ENCODE peak calls at places on chromosome 1, in four cellular contexts. One of them, this sample, is unnamed.

GRCh38 chr1:230109871-230110667 is 43.0 kb downstream of the GALNT2 start:
- DNase-seq in WTC11: no peak
- DNase-seq in HepG2: peak; percentile 32
- DNase-seq in HEK293T: no peak
- DNase-seq in this sample: no peak

GRCh38 chr1:78142731-78143130 is 97.0 kb downstream of the GIPC2 start:
- DNase-seq in HEK293T: no peak
- DNase-seq in HepG2: no peak
- DNase-seq in WTC11: no peak
- DNase-seq in this sample: no peak

GRCh38 chr1:223423641-223424233 is 30.5 kb downstream of the CCDC185 start:
- DNase-seq in HepG2: no peak
- DNase-seq in WTC11: no peak
- DNase-seq in HEK293T: no peak
- DNase-seq in this sample: no peak

GRCh38 chr1:146020058-146020738 is 1.3 kb downstream of the HJV start:
- DNase-seq in WTC11: no peak
- DNase-seq in HEK293T: no peak
- DNase-seq in HepG2: peak; percentile 73
- DNase-seq in this sample: no peak

GRCh38 chr1:186829679-186830587 is 1.2 kb downstream of the PLA2G4A start:
- DNase-seq in WTC11: no peak
- DNase-seq in HepG2: no peak
- DNase-seq in HEK293T: no peak
- DNase-seq in this sample: no peak

GRCh38 chr1:165364432-165365133 is 8.1 kb upstream of the LMX1A start:
- DNase-seq in HepG2: no peak
- DNase-seq in HEK293T: no peak
- DNase-seq in WTC11: no peak
- DNase-seq in this sample: no peak

GRCh38 chr1:213898684-213899083 is 89.1 kb upstream of the PROX1 start:
- DNase-seq in HEK293T: no peak
- DNase-seq in WTC11: no peak
- DNase-seq in HepG2: no peak
- DNase-seq in this sample: no peak

GRCh38 chr1:114320586-114320985 is 166.9 kb upstream of the SYT6 start:
- DNase-seq in HepG2: no peak
- DNase-seq in WTC11: no peak
- DNase-seq in HEK293T: no peak
- DNase-seq in this sample: no peak

GRCh38 chr1:156126701-156127534 is 12.4 kb downstream of the LMNA start:
- DNase-seq in WTC11: no peak
- DNase-seq in HEK293T: no peak
- DNase-seq in HepG2: no peak
- DNase-seq in this sample: peak; percentile 57

GRCh38 chr1:24301395-24302175 is 17.6 kb upstream of the GRHL3 start:
- DNase-seq in HepG2: no peak
- DNase-seq in WTC11: no peak
- DNase-seq in HEK293T: no peak
- DNase-seq in this sample: no peak

GRCh38 chr1:201346987-201347386 is 30.5 kb downstream of the TNNT2 start:
- DNase-seq in HepG2: no peak
- DNase-seq in HEK293T: no peak
- DNase-seq in WTC11: no peak
- DNase-seq in this sample: no peak

GRCh38 chr1:153567621-153568366 is 2.1 kb upstream of the S100A2 start:
- DNase-seq in HEK293T: no peak
- DNase-seq in HepG2: peak; percentile 50
- DNase-seq in WTC11: no peak
- DNase-seq in this sample: no peak

GRCh38 chr1:39488801-39489566 is 2.5 kb upstream of the BMP8A start:
- DNase-seq in HEK293T: no peak
- DNase-seq in WTC11: no peak
- DNase-seq in HepG2: no peak
- DNase-seq in this sample: no peak

GRCh38 chr1:184191181-184191601 is 139.7 kb downstream of the TSEN15 start:
- DNase-seq in HepG2: no peak
- DNase-seq in HEK293T: no peak
- DNase-seq in WTC11: no peak
- DNase-seq in this sample: no peak

DNA sequence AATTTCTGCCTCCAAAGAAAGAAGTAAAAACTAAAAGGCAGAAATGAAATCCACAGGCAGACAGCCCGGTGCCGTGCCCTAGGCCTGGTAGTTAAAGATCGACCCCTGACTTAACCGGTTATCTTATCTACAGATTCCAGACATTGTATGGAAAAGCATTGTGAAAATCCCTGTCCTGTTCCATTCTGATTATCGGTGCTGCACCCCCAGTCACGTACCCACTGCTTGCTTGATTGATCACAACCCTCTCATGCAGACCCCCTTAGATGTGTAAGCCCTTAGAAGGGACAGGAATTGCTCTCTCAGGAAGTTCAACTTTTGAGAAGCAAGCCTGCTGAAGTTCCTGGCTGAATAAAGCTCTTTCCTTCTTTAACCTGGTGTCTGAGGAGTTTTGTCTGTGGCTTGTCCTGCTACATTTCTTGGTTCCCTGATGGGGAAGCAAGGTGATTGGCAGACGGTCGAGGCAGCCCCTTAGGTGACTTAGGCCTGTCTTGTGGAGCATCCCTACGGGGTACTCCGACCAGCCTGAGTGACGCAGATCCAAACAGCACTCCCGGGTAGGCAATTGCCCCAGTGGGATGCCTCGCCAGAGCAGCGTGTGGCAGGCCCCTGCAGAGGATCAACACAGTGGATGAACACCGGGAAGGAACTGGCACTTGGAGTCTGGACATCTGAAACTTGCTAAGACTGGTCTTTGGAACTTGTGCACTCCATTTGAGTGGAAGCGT is 111.2 kb upstream of the PPM1J start:
- DNase-seq in WTC11: no peak
- DNase-seq in HEK293T: no peak
- DNase-seq in HepG2: no peak
- DNase-seq in this sample: peak; percentile 17
- TF ChIP-seq ELF4 in WTC11: no peak
- TF ChIP-seq ELF4 in HEK293T: no peak
- TF ChIP-seq ELF4 in HepG2: no peak
- TF ChIP-seq ELF4 in this sample: no peak

DNA sequence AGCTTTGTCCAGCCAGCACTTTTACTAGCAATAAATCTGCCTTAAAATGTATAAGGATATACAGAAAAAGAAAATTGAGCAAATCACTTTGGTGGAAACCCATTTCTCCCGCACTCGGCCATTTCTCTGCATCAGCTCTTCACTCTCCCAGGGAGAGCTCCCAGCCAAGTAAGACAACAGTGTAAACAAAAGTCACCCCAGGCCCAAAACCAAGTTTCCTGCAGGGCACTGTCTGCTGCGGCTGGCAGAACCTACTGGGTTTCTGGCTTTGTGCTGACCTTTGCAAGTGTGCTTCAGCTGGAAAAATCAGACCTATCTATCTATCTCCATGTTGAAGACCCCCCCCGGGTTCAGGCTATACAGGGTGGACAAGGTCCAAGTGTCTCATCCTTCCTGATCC is 476.7 kb upstream of the CAMK1G start:
- DNase-seq in WTC11: no peak
- DNase-seq in HepG2: no peak
- DNase-seq in HEK293T: no peak
- DNase-seq in this sample: no peak
- TF ChIP-seq ELF4 in WTC11: no peak
- TF ChIP-seq ELF4 in HepG2: no peak
- TF ChIP-seq ELF4 in HEK293T: no peak
- TF ChIP-seq ELF4 in this sample: no peak

DNA sequence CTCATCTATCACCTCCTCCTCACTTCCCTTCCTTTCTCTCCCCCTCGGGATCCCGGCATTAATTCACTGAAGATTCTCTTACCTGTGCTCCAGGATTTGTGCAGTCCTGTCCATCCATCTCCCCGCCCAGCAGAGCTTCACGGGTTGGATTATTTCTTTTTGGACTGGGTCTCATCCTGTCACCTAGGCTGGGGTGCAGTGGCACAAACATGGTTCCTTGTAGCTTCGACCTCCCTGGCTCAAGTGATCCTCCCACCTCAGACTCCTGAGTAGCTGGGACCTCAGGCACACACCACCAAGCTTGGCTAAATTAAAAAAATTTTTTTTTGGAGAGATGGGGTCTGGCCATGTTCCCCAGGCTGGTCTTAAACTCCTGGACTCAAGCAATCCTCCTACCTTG is 12.3 kb upstream of the CSF3R start:
- DNase-seq in HepG2: no peak
- DNase-seq in WTC11: no peak
- DNase-seq in HEK293T: no peak
- DNase-seq in this sample: no peak
- TF ChIP-seq ELF4 in HepG2: no peak
- TF ChIP-seq ELF4 in WTC11: no peak
- TF ChIP-seq ELF4 in HEK293T: no peak
- TF ChIP-seq ELF4 in this sample: no peak

GRCh38 chr1:211609120-211610024 is 30.4 kb upstream of the SLC30A1 start:
- DNase-seq in HepG2: peak; percentile 94
- DNase-seq in WTC11: no peak
- DNase-seq in HEK293T: no peak
- DNase-seq in this sample: no peak

GRCh38 chr1:211611818-211612217 is 32.9 kb upstream of the SLC30A1 start:
- DNase-seq in HepG2: no peak
- DNase-seq in HEK293T: no peak
- DNase-seq in WTC11: no peak
- DNase-seq in this sample: no peak

GRCh38 chr1:211613108-211613947 is 34.4 kb upstream of the SLC30A1 start:
- DNase-seq in HEK293T: no peak
- DNase-seq in WTC11: no peak
- DNase-seq in HepG2: peak; percentile 55
- DNase-seq in this sample: peak; percentile 98

GRCh38 chr1:211612786-211613107 is 33.8 kb upstream of the SLC30A1 start:
- DNase-seq in HepG2: no peak
- DNase-seq in HEK293T: no peak
- DNase-seq in WTC11: no peak
- DNase-seq in this sample: no peak

DNA sequence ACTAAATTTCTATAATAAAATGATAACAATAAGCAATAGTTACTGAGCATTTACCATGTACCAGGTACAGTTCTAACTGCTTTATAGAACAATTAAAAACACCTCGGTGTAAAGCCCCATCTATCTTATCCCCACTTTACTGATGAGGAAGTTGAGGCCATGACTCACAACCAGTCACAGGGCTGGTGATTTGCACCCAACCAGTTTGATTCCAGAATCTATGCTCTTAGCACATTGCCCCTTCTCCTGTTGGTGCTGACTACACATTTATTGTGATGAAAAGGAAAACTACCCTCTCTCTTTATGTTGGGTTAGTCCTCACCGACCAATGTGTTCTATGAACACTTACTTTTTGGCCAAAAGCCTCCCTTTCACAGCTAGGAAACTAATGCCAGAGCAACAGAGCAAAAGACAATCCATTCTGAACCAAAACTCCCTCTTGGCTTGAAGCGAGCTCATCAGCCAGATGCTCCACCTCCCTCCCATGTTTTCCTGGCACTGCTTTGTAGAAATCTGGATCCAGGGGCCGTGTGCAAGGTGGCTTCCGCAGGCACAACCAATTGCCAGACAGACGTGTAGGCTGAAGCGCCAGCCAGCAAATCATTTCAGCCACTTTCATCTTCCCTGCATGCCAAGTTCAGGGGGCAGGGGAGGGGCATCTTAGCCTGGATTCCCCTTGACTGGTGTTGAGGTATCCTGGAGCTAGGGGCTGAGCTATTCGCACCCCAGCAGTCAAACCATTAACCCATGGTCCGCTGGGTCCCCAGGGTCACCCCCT is 32.0 kb upstream of the SLC30A1 start:
- DNase-seq in HEK293T: no peak
- DNase-seq in HepG2: peak; percentile 69
- DNase-seq in WTC11: no peak
- DNase-seq in this sample: peak; percentile 8
- TF ChIP-seq ELF4 in HEK293T: no peak
- TF ChIP-seq ELF4 in HepG2: no peak
- TF ChIP-seq ELF4 in WTC11: no peak
- TF ChIP-seq ELF4 in this sample: no peak